ENCODE peak calls at places on chromosomes 12 and 14, in four cellular contexts. A is breast epithelium, U is K562, Z is esophagus squamous epithelium. O is an unnamed sample.

GRCh38 chr14:67541448-67542387 is 8.6 kb downstream of the PLEKHH1 start:
- DNase-seq in U (peak), A (no peak), Z (no peak), O (peak)

GRCh38 chr12:121507245-121507644 is 73.6 kb downstream of the KDM2B start:
- DNase-seq in U (no peak), A (no peak), Z (no peak), O (no peak)

GRCh38 chr12:69348162-69348938 is at the start of gene LYZ:
- DNase-seq in A (no peak), U (peak), Z (no peak), O (no peak)

GRCh38 chr12:114395755-114396152 is 10.2 kb downstream of the TBX5 start:
- DNase-seq in Z (no peak), A (no peak), U (no peak), O (no peak)

GRCh38 chr14:69684461-69685183 is 73.2 kb downstream of the SUSD6 start:
- DNase-seq in A (no peak), U (no peak), Z (no peak), O (no peak)

GRCh38 chr14:76473381-76474263 is 97.7 kb downstream of the ESRRB start:
- DNase-seq in U (no peak), A (no peak), Z (no peak), O (no peak)

GRCh38 chr12:50296554-50296953 is 13.2 kb upstream of the LIMA1 start:
- DNase-seq in A (no peak), U (no peak), Z (no peak), O (no peak)

GRCh38 chr12:41264281-41264680 is 76.2 kb downstream of the PDZRN4 start:
- DNase-seq in Z (no peak), A (no peak), U (no peak), O (no peak)

GRCh38 chr12:118402251-118402650 is 25.9 kb downstream of the SUDS3 start:
- DNase-seq in A (no peak), U (no peak), Z (no peak), O (no peak)

GRCh38 chr14:104178279-104178678 is 39.9 kb downstream of the KIF26A start:
- DNase-seq in A (no peak), Z (no peak), U (no peak), O (no peak)

GRCh38 chr12:58980768-58981167 is 60.5 kb upstream of the LRIG3 start:
- DNase-seq in A (no peak), Z (no peak), U (no peak), O (no peak)

GRCh38 chr14:75418779-75419768 is 8.7 kb upstream of the JDP2 start:
- DNase-seq in Z (no peak), A (no peak), U (peak), O (no peak)

GRCh38 chr12:109723311-109723791 is 9.7 kb downstream of the FAM222A start:
- DNase-seq in A (peak), U (no peak), Z (no peak), O (no peak)

GRCh38 chr14:71852201-71852600 is 80.0 kb upstream of the RGS6 start:
- DNase-seq in U (no peak), A (no peak), Z (no peak), O (no peak)

GRCh38 chr14:101474563-101475467 is 86.5 kb upstream of the DIO3 start:
- DNase-seq in A (peak), U (no peak), Z (no peak), O (peak)

GRCh38 chr12:5264006-5264405 is 167.9 kb upstream of the NTF3 start:
- DNase-seq in Z (no peak), A (no peak), U (no peak), O (no peak)

GRCh38 chr12:47773062-47773857 is at the start of gene SLC48A1:
- DNase-seq in A (peak), U (peak), Z (no peak), O (no peak)

GRCh38 chr12:13981296-13981962 is at the start of gene GRIN2B:
- DNase-seq in Z (no peak), A (no peak), U (no peak), O (no peak)

GRCh38 chr12:104201238-104202001 is 14.2 kb upstream of the TXNRD1 start:
- DNase-seq in Z (no peak), U (peak), A (no peak), O (no peak)

GRCh38 chr12:10374624-10375018 is 15.2 kb downstream of the KLRK1 start:
- DNase-seq in Z (no peak), A (no peak), U (no peak), O (no peak)

GRCh38 chr12:4562034-4562657 is at the start of gene DYRK4:
- DNase-seq in U (peak), A (peak), Z (no peak), O (peak)

GRCh38 chr14:39762576-39763401 is 330.6 kb upstream of the FBXO33 start:
- DNase-seq in Z (no peak), A (no peak), U (no peak), O (no peak)

GRCh38 chr12:117111386-117112267 is 12.4 kb upstream of the TESC start:
- DNase-seq in U (no peak), Z (no peak), A (no peak), O (no peak)

GRCh38 chr14:63276492-63277342 is 42.0 kb downstream of the GPHB5 start:
- DNase-seq in U (peak), A (no peak), Z (no peak), O (no peak)

GRCh38 chr12:11819643-11820042 is 170.2 kb downstream of the ETV6 start:
- DNase-seq in U (no peak), A (no peak), Z (no peak), O (no peak)

GRCh38 chr12:1575799-1576401 is 18.5 kb downstream of the FBXL14 start:
- DNase-seq in Z (no peak), U (no peak), A (no peak), O (no peak)

GRCh38 chr12:10511756-10512355 is 6.2 kb downstream of the EIF2S3B start:
- DNase-seq in A (no peak), U (no peak), Z (no peak), O (no peak)

GRCh38 chr12:78018939-78019338 is 188.2 kb downstream of the NAV3 start:
- DNase-seq in Z (no peak), U (no peak), A (no peak), O (no peak)

GRCh38 chr12:68667896-68668295 is 18.9 kb upstream of the NUP107 start:
- DNase-seq in Z (no peak), A (no peak), U (no peak), O (no peak)

GRCh38 chr12:57241556-57242310 is 9.3 kb downstream of the STAC3 start:
- DNase-seq in Z (no peak), U (no peak), A (no peak), O (peak)

GRCh38 chr14:39268393-39268792 is 34.7 kb downstream of the MIA2 start:
- DNase-seq in A (no peak), Z (no peak), U (no peak), O (no peak)

GRCh38 chr12:26651566-26652188 is 181.3 kb downstream of the ITPR2 start:
- DNase-seq in U (peak), Z (no peak), A (no peak), O (no peak)

GRCh38 chr12:46452061-46452615 is 79.6 kb upstream of the SLC38A2 start:
- DNase-seq in Z (no peak), U (no peak), A (no peak), O (no peak)

GRCh38 chr12:72618764-72619163 is 346.6 kb downstream of the TRHDE start:
- DNase-seq in A (no peak), U (no peak), Z (no peak), O (no peak)

GRCh38 chr12:15700595-15700994 is 88.6 kb downstream of the EPS8 start:
- DNase-seq in U (no peak), Z (no peak), A (no peak), O (no peak)

GRCh38 chr12:104667139-104667538 is 210.4 kb downstream of the CHST11 start:
- DNase-seq in Z (no peak), U (no peak), A (no peak), O (no peak)

GRCh38 chr12:128956755-128957154 is 103.5 kb downstream of the GLT1D1 start:
- DNase-seq in U (no peak), A (no peak), Z (no peak), O (no peak)

GRCh38 chr12:34294671-34295365 is 272.5 kb downstream of the ALG10 start:
- DNase-seq in U (no peak), A (peak), Z (no peak), O (no peak)

GRCh38 chr12:52413787-52414345 is 7.7 kb upstream of the KRT82 start:
- DNase-seq in A (no peak), Z (no peak), U (no peak), O (no peak)

GRCh38 chr12:52414936-52415335 is 8.8 kb upstream of the KRT82 start:
- DNase-seq in Z (no peak), U (no peak), A (no peak), O (no peak)

GRCh38 chr12:52415870-52416750 is 10.0 kb upstream of the KRT82 start:
- DNase-seq in A (no peak), Z (no peak), U (no peak), O (no peak)

GRCh38 chr12:52411806-52412205 is 5.7 kb upstream of the KRT82 start:
- DNase-seq in Z (no peak), U (no peak), A (no peak), O (no peak)

DNA sequence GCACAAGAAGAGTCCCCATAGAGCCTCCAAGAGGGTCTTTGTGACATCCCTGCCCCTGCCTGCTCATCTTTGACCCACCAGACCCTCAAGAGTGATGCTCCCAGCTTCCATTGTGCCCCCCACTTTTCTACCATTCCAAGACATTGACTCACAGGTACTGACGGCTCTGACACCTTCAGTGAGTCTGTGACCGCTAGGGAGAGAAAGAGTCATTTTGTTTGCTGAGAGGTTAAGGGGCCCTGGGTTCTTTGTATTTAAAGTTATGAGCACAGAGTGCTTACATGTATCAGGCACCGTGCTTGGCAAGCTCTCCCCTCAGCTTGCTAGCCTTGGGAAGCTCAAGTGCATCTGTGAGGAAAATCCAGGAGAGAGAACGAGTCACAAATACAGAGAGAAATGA is 7.1 kb upstream of the KRT82 start:
- DNase-seq in A (no peak), Z (no peak), U (no peak), O (no peak)
- TF ChIP-seq POLR2A in A (no peak), Z (no peak), U (no peak), O (no peak)

DNA sequence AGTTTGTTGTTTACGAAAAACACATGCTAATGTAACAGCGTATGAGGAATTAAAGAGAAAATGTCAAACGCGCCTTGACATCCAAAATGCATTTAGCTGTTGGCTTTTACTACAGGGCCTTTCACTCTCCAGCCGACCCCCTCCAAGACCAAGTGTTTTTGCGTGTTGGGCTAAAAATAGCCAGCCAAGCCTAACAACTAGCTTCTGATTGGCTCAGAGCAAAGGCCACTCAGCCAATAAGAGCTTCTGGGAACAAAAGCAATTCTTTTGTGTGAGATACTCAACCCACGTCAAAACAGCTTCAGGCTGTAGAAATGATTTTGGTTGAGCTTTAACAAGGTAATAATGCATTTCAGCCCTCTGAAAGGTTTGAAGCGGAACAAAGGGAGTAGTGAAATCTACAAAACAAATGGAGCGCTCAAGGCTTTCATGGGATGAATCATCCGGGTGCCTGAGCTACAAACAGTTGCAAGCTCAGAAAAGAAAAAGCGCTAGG is 198.7 kb upstream of the DCN start:
- DNase-seq in U (no peak), Z (no peak), A (no peak), O (no peak)
- H3K27ac ChIP-seq in U (no peak), Z (peak), A (peak), O (peak)

DNA sequence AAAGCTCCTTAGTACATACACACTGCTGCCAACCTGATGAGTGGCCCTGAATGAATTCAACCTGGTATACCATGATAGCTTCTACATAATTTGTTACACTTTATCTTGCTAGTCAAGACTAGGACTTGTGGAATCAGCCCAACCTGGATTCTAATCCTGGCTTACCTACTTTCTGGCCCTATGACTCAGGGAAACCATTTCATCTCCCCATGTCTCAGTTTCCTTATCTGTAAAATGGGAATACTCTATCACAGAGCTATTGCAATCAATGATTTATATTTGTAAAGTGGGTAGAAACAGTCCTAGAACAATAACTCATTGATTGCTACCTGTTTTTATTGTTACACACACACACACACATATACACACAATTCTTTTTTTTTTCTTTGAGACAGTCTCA is 6.5 kb upstream of the DUSP6 start:
- DNase-seq in Z (no peak), A (no peak), U (no peak), O (no peak)
- TF ChIP-seq CTCF in Z (no peak), A (no peak), U (no peak), O (no peak)

GRCh38 chr12:6569786-6570185 is 1.7 kb upstream of the NOP2 start:
- DNase-seq in A (no peak), Z (no peak), U (no peak), O (no peak)
- TF ChIP-seq POLR2A in A (no peak), Z (no peak), U (no peak), O (no peak)

DNA sequence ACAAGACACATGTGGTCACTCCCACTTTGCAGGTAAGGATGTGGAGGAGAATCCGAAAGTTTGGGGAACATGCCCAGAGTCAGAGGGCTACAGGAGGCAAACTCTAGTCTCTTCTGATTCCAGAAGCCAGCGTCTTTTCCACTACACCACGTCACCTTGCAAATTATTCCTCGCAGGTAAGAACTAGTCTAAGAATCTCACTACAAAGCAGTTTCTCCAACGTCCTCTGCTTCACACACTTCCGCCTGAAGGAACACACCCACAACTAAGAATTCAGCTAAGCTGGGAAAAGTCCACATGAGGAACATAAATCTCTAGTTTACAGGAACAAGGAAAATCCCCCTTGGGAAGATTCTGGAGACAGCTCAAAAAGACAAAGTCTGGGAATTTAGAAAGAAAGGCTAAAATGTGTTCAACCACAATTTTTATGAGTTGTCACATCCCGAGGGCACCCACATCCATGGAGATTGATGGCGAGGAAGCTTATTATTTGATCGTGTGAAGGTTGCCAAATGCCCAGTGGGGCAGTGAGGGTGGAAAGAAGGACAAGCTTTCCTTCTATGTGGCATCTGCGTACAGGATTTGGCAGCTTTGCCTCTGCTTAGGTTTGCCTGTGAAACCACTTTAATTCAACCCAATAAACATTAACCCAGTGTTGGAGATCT is 780.2 kb upstream of the TBX3 start:
- DNase-seq in A (no peak), Z (no peak), U (no peak), O (no peak)
- H3K27ac ChIP-seq in A (peak), Z (no peak), U (no peak), O (no peak)

DNA sequence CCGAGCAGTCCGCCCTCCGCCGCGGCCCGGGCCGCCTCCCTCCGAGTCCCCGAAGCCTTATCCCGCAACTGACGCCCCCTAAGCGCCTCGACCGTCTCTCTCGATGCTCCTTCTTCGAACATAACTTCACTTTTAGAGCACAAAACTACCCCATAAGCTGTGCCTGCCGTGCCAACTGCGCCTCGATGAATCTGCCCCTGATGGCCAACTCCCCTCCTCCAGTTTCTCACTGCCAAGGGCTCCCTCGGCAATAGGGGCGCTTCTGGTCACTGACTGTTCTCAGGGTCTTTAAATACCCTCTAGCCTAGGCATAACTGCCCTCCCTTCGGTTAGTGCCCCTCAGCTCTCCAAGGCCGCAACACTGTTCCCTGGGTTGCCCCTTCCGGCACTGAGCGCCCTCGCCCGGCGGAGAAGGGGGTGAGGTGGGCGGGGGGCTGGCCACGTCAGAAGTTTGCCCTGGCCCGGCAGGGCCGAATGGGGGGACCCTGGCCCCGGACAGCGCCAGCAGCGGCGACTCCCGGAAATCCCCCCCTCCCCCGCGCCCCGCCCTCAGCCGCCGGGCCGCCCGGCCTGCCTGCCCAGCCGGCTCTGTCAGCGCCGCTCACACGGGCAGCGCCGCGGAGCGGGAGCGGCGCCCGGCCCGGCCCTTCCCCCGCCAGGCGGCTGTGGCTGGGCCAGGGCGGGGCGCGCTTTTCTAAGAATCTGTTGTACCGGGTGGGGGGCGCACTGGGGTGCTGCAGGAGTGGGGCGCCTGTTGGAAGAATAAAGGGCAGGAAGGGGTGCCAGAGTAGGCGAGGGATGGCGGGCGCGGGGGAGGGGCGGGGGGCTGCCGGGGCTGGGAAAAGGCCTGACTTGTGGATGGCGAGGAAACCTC is 10.6 kb downstream of the RARG start:
- DNase-seq in Z (no peak), A (peak), U (peak), O (peak)
- TF ChIP-seq CTCF in Z (peak), A (no peak), U (peak), O (no peak)

DNA sequence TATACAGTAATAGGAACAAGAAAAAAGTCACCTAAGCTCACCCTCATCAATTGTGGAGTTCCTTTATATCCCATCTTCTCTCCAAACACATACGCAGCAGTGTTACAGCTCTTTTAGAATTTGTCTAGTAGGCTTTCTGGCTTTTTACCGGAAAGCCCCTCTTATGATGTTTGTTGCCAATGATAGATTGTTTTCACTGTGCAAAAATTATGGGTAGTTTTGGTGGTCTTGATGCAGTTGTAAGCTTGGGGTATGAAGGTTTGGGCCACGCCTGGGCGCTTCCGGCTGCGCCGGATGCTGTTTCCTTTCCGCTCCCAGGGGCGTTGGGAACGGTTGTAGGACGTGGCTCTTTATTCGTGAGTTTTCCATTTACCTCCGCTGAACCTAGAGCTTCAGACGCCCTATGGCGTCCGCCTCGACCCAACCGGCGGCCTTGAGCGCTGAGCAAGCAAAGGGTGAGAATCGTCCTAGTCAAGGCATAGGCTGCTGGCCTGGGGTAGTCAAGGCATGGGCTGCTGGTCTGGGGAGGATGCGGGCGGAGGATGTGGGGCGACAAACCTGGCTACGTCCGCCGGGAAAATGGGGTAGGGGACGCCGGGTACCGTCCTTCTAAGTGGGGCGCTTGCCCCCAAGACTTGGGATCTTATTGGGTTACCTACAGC is at the start of the genes C12orf57 and RNU7-1:
- DNase-seq in U (peak), A (peak), Z (no peak), O (peak)
- TF ChIP-seq POLR2A in U (peak), A (peak), Z (peak), O (peak)

DNA sequence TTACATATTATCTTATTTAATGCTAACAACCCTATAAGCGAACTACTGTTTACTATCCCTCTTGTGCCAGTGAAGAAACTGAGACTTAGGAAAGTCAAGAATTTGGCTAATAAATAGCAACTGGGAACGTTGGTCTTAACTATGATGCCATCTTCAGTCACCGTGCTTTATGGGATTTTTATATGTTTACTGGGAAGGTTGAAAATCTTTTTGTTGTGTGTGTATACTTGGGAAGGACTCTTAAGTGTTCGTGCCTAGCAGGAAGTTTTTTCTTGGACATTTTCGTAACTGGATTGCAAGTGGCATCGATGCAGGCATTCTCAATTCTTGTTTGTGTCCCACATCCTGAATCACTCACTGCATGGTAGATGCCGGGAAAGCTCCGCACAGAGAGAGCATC is 9.4 kb downstream of the SFSWAP start:
- DNase-seq in U (no peak), A (no peak), Z (no peak), O (no peak)
- H3K27ac ChIP-seq in U (no peak), A (no peak), Z (no peak), O (no peak)

O was measured in suprapubic skin.